ENCODE peak calls at places on chromosomes 4 and X, in seven cellular contexts. E is mesenchymal stem cell, J is IMR-90, T is H9, F is neuronal stem cell, C is H1, Q is trophoblast cell. V is an unnamed sample.

GRCh38 chr4:1200425-1201035 is 28.1 kb upstream of the SPON2 start:
- DNase-seq in E (peak), J (peak), T (peak), F (no peak), C (no peak), Q (no peak), V (peak)

GRCh38 chr4:152045397-152045780 is 284.6 kb upstream of the GATB start:
- DNase-seq in E (no peak), J (no peak), T (no peak), F (no peak), C (no peak), Q (no peak), V (no peak)

GRCh38 chrX:45980726-45981125 is 564.5 kb downstream of the ZNF674 start:
- DNase-seq in E (no peak), J (no peak), T (no peak), F (no peak), C (no peak), Q (no peak), V (no peak)

GRCh38 chr4:174156239-174156826 is 127.1 kb downstream of the FBXO8 start:
- DNase-seq in E (peak), J (peak), T (no peak), F (peak), C (no peak), Q (no peak), V (peak)

GRCh38 chr4:184102927-184103326 is 114.7 kb downstream of the ENPP6 start:
- DNase-seq in E (no peak), J (no peak), T (no peak), F (no peak), C (no peak), Q (no peak), V (no peak)

GRCh38 chr4:180669637-180670036 is 1573.6 kb upstream of the TENM3 start:
- DNase-seq in E (peak), J (peak), T (no peak), F (no peak), C (no peak), Q (peak), V (peak)

GRCh38 chr4:56791316-56791715 is 30.2 kb downstream of the SPINK2 start:
- DNase-seq in E (no peak), J (no peak), T (no peak), F (no peak), C (no peak), Q (no peak), V (no peak)

GRCh38 chr4:110108470-110108869 is 89.9 kb downstream of the ELOVL6 start:
- DNase-seq in E (no peak), J (no peak), T (no peak), F (no peak), C (no peak), Q (no peak), V (no peak)

GRCh38 chr4:95181446-95182306 is 367.1 kb downstream of the UNC5C start:
- DNase-seq in E (peak), J (peak), T (peak), F (peak), C (peak), Q (no peak), V (peak)

GRCh38 chrX:150036181-150036580 is 97.9 kb upstream of the EOLA2 start:
- DNase-seq in E (peak), J (peak), T (no peak), F (no peak), C (no peak), Q (peak), V (no peak)

GRCh38 chr4:107896158-107896645 is 35.1 kb upstream of the CYP2U1 start:
- DNase-seq in E (peak), J (peak), T (no peak), F (no peak), C (no peak), Q (peak), V (no peak)

GRCh38 chr4:3685081-3685645 is 81.0 kb upstream of the ADRA2C start:
- DNase-seq in E (no peak), J (no peak), T (peak), F (no peak), C (no peak), Q (no peak), V (no peak)

GRCh38 chrX:68935362-68935761 is 106.5 kb downstream of the EFNB1 start:
- DNase-seq in E (no peak), J (no peak), T (no peak), F (no peak), C (no peak), Q (no peak), V (no peak)

GRCh38 chr4:184250795-184251679 is 33.4 kb upstream of the ENPP6 start:
- DNase-seq in E (peak), J (peak), T (no peak), F (peak), C (peak), Q (peak), V (peak)

GRCh38 chrX:56498756-56499155 is 64.7 kb upstream of the UBQLN2 start:
- DNase-seq in E (no peak), J (no peak), T (no peak), F (no peak), C (no peak), Q (peak), V (peak)

GRCh38 chr4:23022032-23022431 is 329.3 kb downstream of the GBA3 start:
- DNase-seq in E (peak), J (peak), T (no peak), F (no peak), C (no peak), Q (peak), V (peak)

GRCh38 chr4:39043697-39044363 is 11.6 kb upstream of the TMEM156 start:
- DNase-seq in E (peak), J (peak), T (no peak), F (no peak), C (no peak), Q (peak), V (peak)

GRCh38 chr4:37795796-37796195 is 30.7 kb upstream of the PGM2 start:
- DNase-seq in E (no peak), J (no peak), T (no peak), F (no peak), C (no peak), Q (no peak), V (no peak)

GRCh38 chrX:24658421-24658820 is 11.3 kb upstream of the PCYT1B start:
- DNase-seq in E (no peak), J (no peak), T (no peak), F (no peak), C (no peak), Q (no peak), V (no peak)

GRCh38 chr4:78032446-78032845 is 24.7 kb upstream of the FRAS1 start:
- DNase-seq in E (no peak), J (no peak), T (peak), F (no peak), C (no peak), Q (peak), V (peak)

GRCh38 chrX:13659057-13659456 is 6.1 kb downstream of the TCEANC start:
- DNase-seq in E (peak), J (peak), T (no peak), F (no peak), C (no peak), Q (peak), V (no peak)

GRCh38 chrX:153445856-153446635 is at the start of gene TREX2:
- DNase-seq in E (no peak), J (no peak), T (no peak), F (no peak), C (no peak), Q (no peak), V (no peak)

GRCh38 chr4:140094701-140095420 is 59.1 kb downstream of the MAML3 start:
- DNase-seq in E (no peak), J (peak), T (peak), F (no peak), C (peak), Q (no peak), V (peak)

GRCh38 chr4:15778191-15778741 is at the start of gene CD38:
- DNase-seq in E (peak), J (no peak), T (peak), F (peak), C (peak), Q (no peak), V (peak)

GRCh38 chr4:118898684-118899138 is 10.1 kb downstream of the SYNPO2 start:
- DNase-seq in E (no peak), J (no peak), T (no peak), F (no peak), C (no peak), Q (no peak), V (no peak)

GRCh38 chr4:85870298-85871083 is 395.5 kb downstream of the ARHGAP24 start:
- DNase-seq in E (no peak), J (no peak), T (no peak), F (no peak), C (no peak), Q (no peak), V (no peak)

GRCh38 chr4:173522874-173523395 is 7.1 kb downstream of the HAND2 start:
- DNase-seq in E (peak), J (no peak), T (no peak), F (no peak), C (no peak), Q (no peak), V (no peak)

GRCh38 chr4:7411896-7412585 is 22.7 kb downstream of the PSAPL1 start:
- DNase-seq in E (no peak), J (no peak), T (no peak), F (no peak), C (peak), Q (no peak), V (no peak)

GRCh38 chr4:41145571-41146078 is 68.7 kb downstream of the APBB2 start:
- DNase-seq in E (peak), J (peak), T (no peak), F (no peak), C (no peak), Q (no peak), V (no peak)

GRCh38 chr4:169765845-169766244 is 8.1 kb upstream of the HPF1 start:
- DNase-seq in E (no peak), J (no peak), T (no peak), F (no peak), C (peak), Q (peak), V (no peak)

GRCh38 chr4:6405417-6405747 is 67.0 kb downstream of the PPP2R2C start:
- DNase-seq in E (no peak), J (no peak), T (no peak), F (no peak), C (no peak), Q (no peak), V (peak)

GRCh38 chr4:105369988-105370387 is 103.9 kb downstream of the PPA2 start:
- DNase-seq in E (no peak), J (peak), T (no peak), F (no peak), C (no peak), Q (no peak), V (no peak)

GRCh38 chrX:16445166-16445752 is 204.7 kb upstream of the S100G start:
- DNase-seq in E (peak), J (peak), T (peak), F (peak), C (no peak), Q (no peak), V (peak)

GRCh38 chr4:76108467-76109181 is 34.1 kb downstream of the ART3 start:
- DNase-seq in E (peak), J (no peak), T (no peak), F (no peak), C (no peak), Q (no peak), V (peak)

GRCh38 chrX:103688949-103689348 is 2.5 kb upstream of the MORF4L2 start:
- DNase-seq in E (peak), J (peak), T (no peak), F (no peak), C (no peak), Q (no peak), V (peak)

GRCh38 chr4:3765271-3766206 is 646 bp upstream of the ADRA2C start:
- DNase-seq in E (peak), J (peak), T (peak), F (peak), C (peak), Q (no peak), V (peak)

GRCh38 chrX:66221856-66222255 is 57.8 kb downstream of the HEPH start:
- DNase-seq in E (no peak), J (no peak), T (no peak), F (no peak), C (no peak), Q (no peak), V (no peak)

GRCh38 chrX:37975421-37975820 is 30.9 kb upstream of the SYTL5 start:
- DNase-seq in E (no peak), J (no peak), T (no peak), F (no peak), C (no peak), Q (no peak), V (no peak)
- H3K23ac ChIP-seq in E (no peak), J (no peak), T (no peak), F (no peak), C (no peak), Q (no peak), V (no peak)

GRCh38 chrX:49230500-49231232 is 2.5 kb downstream of the CACNA1F start:
- DNase-seq in E (no peak), J (no peak), T (peak), F (peak), C (peak), Q (no peak), V (peak)

GRCh38 chrX:49232525-49232924 is 615 bp downstream of the CACNA1F start:
- DNase-seq in E (no peak), J (no peak), T (no peak), F (no peak), C (no peak), Q (no peak), V (no peak)

GRCh38 chrX:49231333-49232000 is 1.7 kb downstream of the CACNA1F start:
- DNase-seq in E (no peak), J (no peak), T (no peak), F (no peak), C (no peak), Q (no peak), V (no peak)

GRCh38 chrX:49233887-49234555 is 881 bp upstream of the CACNA1F start:
- DNase-seq in E (no peak), J (no peak), T (no peak), F (no peak), C (no peak), Q (no peak), V (no peak)

GRCh38 chrX:49233176-49233575 is at the start of gene CACNA1F:
- DNase-seq in E (no peak), J (no peak), T (no peak), F (no peak), C (no peak), Q (no peak), V (no peak)
- H3K23ac ChIP-seq in E (no peak), J (no peak), T (no peak), F (no peak), C (no peak), Q (no peak), V (no peak)

GRCh38 chr4:82604522-82604921 is 42.7 kb upstream of the TMEM150C start:
- DNase-seq in E (no peak), J (no peak), T (no peak), F (no peak), C (no peak), Q (no peak), V (no peak)
- H3K23ac ChIP-seq in E (no peak), J (no peak), T (no peak), F (no peak), C (no peak), Q (no peak), V (no peak)

GRCh38 chrX:117843749-117844148 is 272.9 kb downstream of the KLHL13 start:
- DNase-seq in E (no peak), J (no peak), T (no peak), F (no peak), C (no peak), Q (no peak), V (no peak)
- H3K23ac ChIP-seq in E (no peak), J (no peak), T (no peak), F (no peak), C (no peak), Q (no peak), V (no peak)